ENCODE peak calls at places on chromosomes 13 and 19, in eight cellular contexts. M is A549, X is heart right ventricle, K is transverse colon, W is AG04449, H is sigmoid colon, Q is lower lobe of right lung, P is upper lobe of right lung. G is an unnamed sample.

GRCh38 chr13:94713556-94714182 is 1.3 kb upstream of the SOX21 start:
- DNase-seq in M (no peak), X (no peak), K (no peak), W (no peak), H (no peak), Q (no peak), P (no peak), G (no peak)

GRCh38 chr13:44044544-44045178 is 165.0 kb downstream of the LACC1 start:
- DNase-seq in M (no peak), X (no peak), K (no peak), W (no peak), H (no peak), Q (no peak), P (no peak), G (no peak)

GRCh38 chr13:36920612-36921185 is 661 bp upstream of the SMAD9 start:
- DNase-seq in M (no peak), X (no peak), K (no peak), W (no peak), H (no peak), Q (no peak), P (no peak), G (no peak)

GRCh38 chr13:113763961-113764792 is 5.2 kb downstream of the TMEM255B start:
- DNase-seq in M (no peak), X (no peak), K (no peak), W (no peak), H (peak), Q (no peak), P (peak), G (no peak)

GRCh38 chr13:37531054-37531453 is 67.5 kb downstream of the POSTN start:
- DNase-seq in M (no peak), X (no peak), K (no peak), W (peak), H (no peak), Q (no peak), P (no peak), G (no peak)

GRCh38 chr19:45001087-45001739 is at the start of gene RELB:
- DNase-seq in M (peak), X (peak), K (peak), W (peak), H (peak), Q (peak), P (peak), G (peak)

GRCh38 chr13:27172495-27172842 is 858 bp upstream of the USP12 start:
- DNase-seq in M (no peak), X (no peak), K (no peak), W (no peak), H (no peak), Q (no peak), P (no peak), G (no peak)

GRCh38 chr19:40191836-40192646 is 815 bp downstream of the MAP3K10 start:
- DNase-seq in M (peak), X (peak), K (peak), W (no peak), H (peak), Q (peak), P (peak), G (no peak)

GRCh38 chr19:17497149-17497798 is 14.2 kb upstream of the PGLS start:
- DNase-seq in M (no peak), X (no peak), K (no peak), W (no peak), H (no peak), Q (no peak), P (no peak), G (no peak)

GRCh38 chr13:101917475-101917810 is 465.0 kb downstream of the ITGBL1 start:
- DNase-seq in M (no peak), X (no peak), K (no peak), W (no peak), H (no peak), Q (no peak), P (no peak), G (no peak)

GRCh38 chr13:24253520-24254150 is 55.7 kb upstream of the C1QTNF9 start:
- DNase-seq in M (no peak), X (no peak), K (no peak), W (no peak), H (peak), Q (no peak), P (no peak), G (no peak)

GRCh38 chr19:33804021-33804799 is 7.5 kb downstream of the KCTD15 start:
- DNase-seq in M (peak), X (peak), K (peak), W (no peak), H (peak), Q (no peak), P (no peak), G (peak)

GRCh38 chr19:18849838-18850400 is 18.2 kb downstream of the UPF1 start:
- DNase-seq in M (no peak), X (no peak), K (no peak), W (no peak), H (no peak), Q (no peak), P (no peak), G (no peak)

GRCh38 chr13:97946951-97947588 is 6.4 kb upstream of the IPO5 start:
- DNase-seq in M (peak), X (no peak), K (no peak), W (peak), H (no peak), Q (no peak), P (no peak), G (peak)

GRCh38 chr19:19860756-19861390 is 4.8 kb upstream of the ZNF253 start:
- DNase-seq in M (no peak), X (no peak), K (no peak), W (no peak), H (no peak), Q (no peak), P (no peak), G (no peak)

GRCh38 chr13:43985437-43986051 is 105.8 kb downstream of the LACC1 start:
- DNase-seq in M (no peak), X (no peak), K (no peak), W (no peak), H (no peak), Q (no peak), P (no peak), G (no peak)

GRCh38 chr19:44850641-44851109 is 4.6 kb downstream of the NECTIN2 start:
- DNase-seq in M (no peak), X (no peak), K (no peak), W (no peak), H (peak), Q (no peak), P (no peak), G (no peak)

GRCh38 chr13:113637262-113638160 is 20.5 kb downstream of the ATP4B start:
- DNase-seq in M (no peak), X (no peak), K (peak), W (no peak), H (peak), Q (no peak), P (peak), G (no peak)

GRCh38 chr13:27556109-27556508 is 64.2 kb downstream of the LNX2 start:
- DNase-seq in M (no peak), X (no peak), K (no peak), W (peak), H (peak), Q (no peak), P (no peak), G (peak)

GRCh38 chr13:110540871-110541525 is 20.5 kb downstream of the RAB20 start:
- DNase-seq in M (no peak), X (no peak), K (no peak), W (no peak), H (peak), Q (no peak), P (no peak), G (no peak)

GRCh38 chr13:113207890-113208423 is 512 bp downstream of the PCID2 start:
- DNase-seq in M (no peak), X (peak), K (peak), W (no peak), H (no peak), Q (peak), P (peak), G (no peak)

GRCh38 chr13:23679214-23679613 is 109.0 kb downstream of the TNFRSF19 start:
- DNase-seq in M (no peak), X (no peak), K (no peak), W (peak), H (no peak), Q (no peak), P (no peak), G (no peak)

GRCh38 chr13:37369618-37370017 is 228.9 kb downstream of the POSTN start:
- DNase-seq in M (no peak), X (no peak), K (no peak), W (peak), H (no peak), Q (no peak), P (no peak), G (no peak)

GRCh38 chr13:49651775-49652690 is 23.7 kb downstream of the ARL11 start:
- DNase-seq in M (no peak), X (no peak), K (no peak), W (no peak), H (no peak), Q (no peak), P (no peak), G (no peak)

GRCh38 chr19:50928841-50929240 is 17.6 kb upstream of the KLK4 start:
- DNase-seq in M (no peak), X (no peak), K (no peak), W (no peak), H (no peak), Q (no peak), P (no peak), G (no peak)

GRCh38 chr19:49409441-49410029 is 13.7 kb downstream of the PTH2 start:
- DNase-seq in M (no peak), X (no peak), K (no peak), W (no peak), H (no peak), Q (no peak), P (no peak), G (no peak)
- H3K4me3 ChIP-seq in M (no peak), X (no peak), K (no peak), W (no peak), H (no peak), Q (no peak), P (no peak), G (no peak)

GRCh38 chr19:35249848-35250711 is 1.3 kb downstream of the LSR start:
- DNase-seq in M (no peak), X (no peak), K (no peak), W (no peak), H (peak), Q (no peak), P (peak), G (no peak)
- H3K4me3 ChIP-seq in M (no peak), X (no peak), K (peak), W (no peak), H (no peak), Q (peak), P (peak), G (no peak)

GRCh38 chr13:57627663-57628062 is 3.9 kb upstream of the PCDH17 start:
- DNase-seq in M (no peak), X (no peak), K (no peak), W (no peak), H (no peak), Q (no peak), P (no peak), G (no peak)

GRCh38 chr13:57629391-57629804 is 2.1 kb upstream of the PCDH17 start:
- DNase-seq in M (no peak), X (peak), K (no peak), W (no peak), H (no peak), Q (no peak), P (peak), G (no peak)

GRCh38 chr13:57631607-57632275 is at the start of gene PCDH17:
- DNase-seq in M (no peak), X (peak), K (peak), W (no peak), H (no peak), Q (no peak), P (peak), G (no peak)

GRCh38 chr13:57630661-57631606 is 610 bp upstream of the PCDH17 start:
- DNase-seq in M (no peak), X (no peak), K (no peak), W (no peak), H (no peak), Q (no peak), P (peak), G (peak)

GRCh38 chr13:57629821-57630235 is 1.7 kb upstream of the PCDH17 start:
- DNase-seq in M (no peak), X (peak), K (peak), W (no peak), H (peak), Q (peak), P (peak), G (peak)
- H3K4me3 ChIP-seq in M (peak), X (peak), K (peak), W (peak), H (peak), Q (peak), P (peak), G (peak)

GRCh38 chr19:56120002-56120370 is 1.1 kb downstream of the ZNF787 start:
- DNase-seq in M (no peak), X (no peak), K (no peak), W (no peak), H (no peak), Q (no peak), P (no peak), G (no peak)
- H3K4me3 ChIP-seq in M (peak), X (peak), K (peak), W (peak), H (peak), Q (peak), P (peak), G (peak)

GRCh38 chr19:1765904-1766799 is 12.8 kb downstream of the ONECUT3 start:
- DNase-seq in M (no peak), X (no peak), K (no peak), W (no peak), H (no peak), Q (no peak), P (no peak), G (no peak)
- H3K4me3 ChIP-seq in M (no peak), X (no peak), K (no peak), W (no peak), H (no peak), Q (no peak), P (no peak), G (no peak)

DNA sequence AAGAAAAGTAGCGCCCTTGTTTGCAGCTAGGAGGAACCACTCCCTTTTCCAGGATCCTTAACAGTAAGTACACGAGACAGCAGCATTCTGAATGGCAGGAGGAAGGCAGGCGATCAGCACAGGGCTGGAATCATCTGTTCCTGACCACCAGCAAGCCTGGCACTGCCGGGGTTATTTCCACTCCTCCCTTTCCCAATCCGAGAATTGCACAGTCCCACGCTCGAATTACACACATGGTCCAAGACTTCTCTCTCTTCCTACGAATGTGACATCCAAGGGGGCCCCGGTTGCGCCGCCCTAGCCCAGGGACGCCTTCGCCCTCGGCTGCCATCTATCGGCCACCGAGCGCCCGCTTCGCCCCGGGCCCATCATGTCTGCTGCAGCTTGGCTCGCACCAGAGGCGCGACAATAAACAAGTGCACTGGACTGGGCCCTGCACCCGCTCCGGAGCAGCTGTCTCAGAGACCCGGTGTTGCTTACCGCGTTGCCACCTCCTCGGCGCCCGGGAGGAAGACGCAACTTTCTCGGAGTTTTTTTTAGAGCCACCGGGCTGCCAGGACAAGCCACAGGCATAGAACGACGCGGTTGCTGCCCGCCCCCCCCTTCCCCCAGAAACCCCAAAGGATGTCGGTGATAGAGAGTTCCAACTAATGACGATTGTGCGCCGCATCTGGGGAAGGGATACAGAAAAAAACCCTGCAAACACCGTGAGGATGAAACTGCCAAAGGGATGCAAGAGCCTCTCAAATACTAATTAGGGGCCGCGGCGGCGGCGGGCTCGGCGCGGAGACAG is at the start of gene SLITRK5:
- DNase-seq in M (peak), X (peak), K (peak), W (no peak), H (peak), Q (peak), P (peak), G (peak)
- H3K4me3 ChIP-seq in M (peak), X (peak), K (peak), W (no peak), H (peak), Q (peak), P (peak), G (peak)

GRCh38 chr19:2490659-2491058 is 14.7 kb downstream of the GADD45B start:
- DNase-seq in M (no peak), X (no peak), K (no peak), W (no peak), H (no peak), Q (no peak), P (no peak), G (no peak)
- H3K4me3 ChIP-seq in M (no peak), X (no peak), K (no peak), W (no peak), H (no peak), Q (no peak), P (no peak), G (no peak)

GRCh38 chr19:10478903-10479384 is 24.2 kb downstream of the KEAP1 start:
- DNase-seq in M (peak), X (peak), K (peak), W (no peak), H (peak), Q (peak), P (peak), G (peak)
- H3K4me3 ChIP-seq in M (no peak), X (peak), K (peak), W (peak), H (peak), Q (peak), P (peak), G (peak)

GRCh38 chr19:38402623-38402966 is 298 bp upstream of the FAM98C start:
- DNase-seq in M (no peak), X (no peak), K (no peak), W (no peak), H (no peak), Q (no peak), P (no peak), G (no peak)

GRCh38 chr19:38401148-38401547 is 1.7 kb upstream of the FAM98C start:
- DNase-seq in M (no peak), X (no peak), K (no peak), W (no peak), H (no peak), Q (no peak), P (no peak), G (no peak)

GRCh38 chr19:38400361-38400760 is 2.5 kb upstream of the FAM98C start:
- DNase-seq in M (no peak), X (no peak), K (no peak), W (no peak), H (no peak), Q (no peak), P (no peak), G (no peak)

GRCh38 chr19:38399537-38399936 is 3.4 kb upstream of the FAM98C start:
- DNase-seq in M (no peak), X (no peak), K (no peak), W (no peak), H (no peak), Q (no peak), P (no peak), G (no peak)

GRCh38 chr19:38399081-38399480 is 3.8 kb upstream of the FAM98C start:
- DNase-seq in M (no peak), X (no peak), K (no peak), W (no peak), H (no peak), Q (no peak), P (no peak), G (no peak)
- H3K4me3 ChIP-seq in M (no peak), X (no peak), K (no peak), W (no peak), H (no peak), Q (no peak), P (no peak), G (no peak)

DNA sequence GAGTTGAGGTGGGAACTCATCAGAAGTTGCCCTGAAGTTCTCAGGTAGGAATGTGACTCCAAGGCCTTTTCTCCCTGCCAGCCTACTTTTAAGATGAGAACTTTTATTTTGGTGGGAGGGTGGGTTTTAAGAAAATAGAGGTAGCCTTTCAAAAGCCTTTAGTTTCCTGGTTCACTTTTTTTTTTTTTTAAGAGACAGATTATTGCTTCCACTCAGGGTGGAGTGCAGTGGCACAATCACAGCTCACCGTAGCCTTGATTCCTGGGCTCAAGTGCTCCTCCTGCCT is 3.0 kb downstream of the C19orf67 start:
- DNase-seq in M (no peak), X (no peak), K (no peak), W (no peak), H (no peak), Q (no peak), P (no peak), G (no peak)
- H3K4me3 ChIP-seq in M (no peak), X (no peak), K (peak), W (peak), H (no peak), Q (no peak), P (peak), G (no peak)

G was measured in astrocyte of the cerebellum.